ENCODE peak calls at places on chromosomes 7 and 10, in seven cellular contexts. One of them, this sample, is unnamed.

GRCh38 chr7:129886184-129886817 is 66.5 kb downstream of the UBE2H start:
- DNase-seq in A549: no peak
- DNase-seq in SK-N-SH: no peak
- DNase-seq in HepG2: no peak
- DNase-seq in H1: no peak
- DNase-seq in GM12878: no peak
- DNase-seq in K562: no peak
- DNase-seq in this sample: no peak

GRCh38 chr7:8702807-8703206 is 269.4 kb downstream of the NXPH1 start:
- DNase-seq in HepG2: no peak
- DNase-seq in SK-N-SH: no peak
- DNase-seq in A549: no peak
- DNase-seq in K562: no peak
- DNase-seq in H1: no peak
- DNase-seq in GM12878: no peak
- DNase-seq in this sample: no peak

GRCh38 chr7:28674359-28674782 is 262.1 kb downstream of the CREB5 start:
- DNase-seq in A549: peak
- DNase-seq in H1: no peak
- DNase-seq in HepG2: peak
- DNase-seq in GM12878: no peak
- DNase-seq in K562: no peak
- DNase-seq in SK-N-SH: no peak
- DNase-seq in this sample: peak

GRCh38 chr7:12653127-12653917 is 34.1 kb upstream of the ARL4A start:
- DNase-seq in GM12878: no peak
- DNase-seq in A549: no peak
- DNase-seq in H1: no peak
- DNase-seq in HepG2: no peak
- DNase-seq in SK-N-SH: no peak
- DNase-seq in K562: no peak
- DNase-seq in this sample: peak

GRCh38 chr7:129877146-129877792 is 75.5 kb downstream of the UBE2H start:
- DNase-seq in A549: no peak
- DNase-seq in HepG2: peak
- DNase-seq in SK-N-SH: no peak
- DNase-seq in K562: no peak
- DNase-seq in GM12878: no peak
- DNase-seq in H1: no peak
- DNase-seq in this sample: no peak

GRCh38 chr10:95268438-95268837 is 22.4 kb downstream of the PDLIM1 start:
- DNase-seq in H1: peak
- DNase-seq in A549: no peak
- DNase-seq in GM12878: no peak
- DNase-seq in SK-N-SH: peak
- DNase-seq in HepG2: no peak
- DNase-seq in K562: no peak
- DNase-seq in this sample: peak

GRCh38 chr7:90594791-90595317 is 1.3 kb upstream of the CDK14 start:
- DNase-seq in SK-N-SH: peak
- DNase-seq in HepG2: no peak
- DNase-seq in GM12878: no peak
- DNase-seq in A549: no peak
- DNase-seq in K562: no peak
- DNase-seq in H1: no peak
- DNase-seq in this sample: peak

GRCh38 chr10:81600185-81600584 is 274.8 kb upstream of the NRG3 start:
- DNase-seq in SK-N-SH: no peak
- DNase-seq in GM12878: no peak
- DNase-seq in K562: no peak
- DNase-seq in H1: no peak
- DNase-seq in A549: peak
- DNase-seq in HepG2: no peak
- DNase-seq in this sample: no peak

GRCh38 chr10:132972986-132973902 is 30.9 kb upstream of the CFAP46 start:
- DNase-seq in H1: no peak
- DNase-seq in GM12878: no peak
- DNase-seq in K562: no peak
- DNase-seq in HepG2: no peak
- DNase-seq in A549: no peak
- DNase-seq in SK-N-SH: peak
- DNase-seq in this sample: no peak

GRCh38 chr10:122344741-122345258 is 29.7 kb upstream of the PLEKHA1 start:
- DNase-seq in HepG2: peak
- DNase-seq in GM12878: no peak
- DNase-seq in H1: no peak
- DNase-seq in A549: no peak
- DNase-seq in K562: no peak
- DNase-seq in SK-N-SH: no peak
- DNase-seq in this sample: peak

GRCh38 chr7:35729061-35729783 is 34.3 kb upstream of the HERPUD2 start:
- DNase-seq in K562: peak
- DNase-seq in GM12878: peak
- DNase-seq in A549: no peak
- DNase-seq in SK-N-SH: no peak
- DNase-seq in H1: no peak
- DNase-seq in HepG2: no peak
- DNase-seq in this sample: no peak

GRCh38 chr10:23826399-23826798 is 382.5 kb upstream of the KIAA1217 start:
- DNase-seq in SK-N-SH: no peak
- DNase-seq in A549: peak
- DNase-seq in HepG2: peak
- DNase-seq in H1: peak
- DNase-seq in K562: peak
- DNase-seq in GM12878: no peak
- DNase-seq in this sample: no peak

GRCh38 chr10:79111427-79111826 is 42.7 kb downstream of the ZMIZ1 start:
- DNase-seq in SK-N-SH: no peak
- DNase-seq in K562: no peak
- DNase-seq in A549: peak
- DNase-seq in HepG2: peak
- DNase-seq in H1: no peak
- DNase-seq in GM12878: no peak
- DNase-seq in this sample: peak

GRCh38 chr7:39686261-39686924 is 63.0 kb downstream of the RALA start:
- DNase-seq in GM12878: peak
- DNase-seq in H1: no peak
- DNase-seq in SK-N-SH: no peak
- DNase-seq in A549: no peak
- DNase-seq in HepG2: no peak
- DNase-seq in K562: no peak
- DNase-seq in this sample: peak

GRCh38 chr10:110793887-110794286 is 77.8 kb upstream of the PDCD4 start:
- DNase-seq in A549: no peak
- DNase-seq in GM12878: no peak
- DNase-seq in SK-N-SH: no peak
- DNase-seq in HepG2: no peak
- DNase-seq in K562: no peak
- DNase-seq in H1: no peak
- DNase-seq in this sample: peak

GRCh38 chr7:45716380-45717203 is 142.4 kb downstream of the ADCY1 start:
- DNase-seq in SK-N-SH: peak
- DNase-seq in H1: no peak
- DNase-seq in K562: peak
- DNase-seq in GM12878: no peak
- DNase-seq in HepG2: no peak
- DNase-seq in A549: no peak
- DNase-seq in this sample: no peak

GRCh38 chr10:79246209-79246581 is 101.1 kb upstream of the PPIF start:
- DNase-seq in GM12878: no peak
- DNase-seq in K562: no peak
- DNase-seq in H1: no peak
- DNase-seq in SK-N-SH: no peak
- DNase-seq in A549: no peak
- DNase-seq in HepG2: no peak
- DNase-seq in this sample: no peak

GRCh38 chr10:64210211-64210610 is 689.0 kb downstream of the REEP3 start:
- DNase-seq in GM12878: no peak
- DNase-seq in SK-N-SH: no peak
- DNase-seq in K562: no peak
- DNase-seq in H1: no peak
- DNase-seq in HepG2: no peak
- DNase-seq in A549: no peak
- DNase-seq in this sample: no peak

GRCh38 chr10:64215088-64215487 is 693.9 kb downstream of the REEP3 start:
- DNase-seq in HepG2: no peak
- DNase-seq in K562: no peak
- DNase-seq in GM12878: no peak
- DNase-seq in A549: no peak
- DNase-seq in SK-N-SH: no peak
- DNase-seq in H1: no peak
- DNase-seq in this sample: no peak

GRCh38 chr10:64206409-64206808 is 685.2 kb downstream of the REEP3 start:
- DNase-seq in K562: no peak
- DNase-seq in GM12878: no peak
- DNase-seq in SK-N-SH: no peak
- DNase-seq in A549: no peak
- DNase-seq in H1: no peak
- DNase-seq in HepG2: no peak
- DNase-seq in this sample: no peak

GRCh38 chr10:64209574-64209973 is 688.4 kb downstream of the REEP3 start:
- DNase-seq in HepG2: no peak
- DNase-seq in A549: no peak
- DNase-seq in SK-N-SH: no peak
- DNase-seq in K562: no peak
- DNase-seq in GM12878: no peak
- DNase-seq in H1: no peak
- DNase-seq in this sample: no peak

DNA sequence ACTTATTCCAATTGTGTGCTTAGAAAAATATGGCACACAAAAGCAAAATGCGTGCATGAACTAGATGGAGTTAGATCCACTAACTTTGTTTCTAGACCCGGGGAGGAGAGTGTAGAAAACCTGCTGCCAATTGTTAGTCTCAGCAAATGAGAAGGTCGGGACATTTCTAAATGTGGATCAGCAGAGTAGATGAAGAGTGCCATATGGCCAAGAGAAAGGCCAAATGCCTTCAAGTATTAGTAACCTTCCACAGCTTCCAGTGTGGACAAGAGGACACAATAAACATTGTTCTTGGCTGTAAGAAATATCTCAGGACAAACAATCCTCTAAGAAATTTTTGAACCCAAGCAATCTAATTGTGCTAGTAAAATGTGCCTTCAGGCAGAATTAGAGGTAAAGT is 690.3 kb downstream of the REEP3 start:
- DNase-seq in GM12878: no peak
- DNase-seq in SK-N-SH: no peak
- DNase-seq in HepG2: no peak
- DNase-seq in A549: no peak
- DNase-seq in H1: no peak
- DNase-seq in K562: no peak
- DNase-seq in this sample: no peak
- TF ChIP-seq RFX5 in GM12878: no peak
- TF ChIP-seq RFX5 in SK-N-SH: no peak
- TF ChIP-seq RFX5 in HepG2: no peak
- TF ChIP-seq RFX5 in A549: no peak
- TF ChIP-seq RFX5 in H1: no peak
- TF ChIP-seq RFX5 in K562: no peak
- TF ChIP-seq RFX5 in this sample: no peak

DNA sequence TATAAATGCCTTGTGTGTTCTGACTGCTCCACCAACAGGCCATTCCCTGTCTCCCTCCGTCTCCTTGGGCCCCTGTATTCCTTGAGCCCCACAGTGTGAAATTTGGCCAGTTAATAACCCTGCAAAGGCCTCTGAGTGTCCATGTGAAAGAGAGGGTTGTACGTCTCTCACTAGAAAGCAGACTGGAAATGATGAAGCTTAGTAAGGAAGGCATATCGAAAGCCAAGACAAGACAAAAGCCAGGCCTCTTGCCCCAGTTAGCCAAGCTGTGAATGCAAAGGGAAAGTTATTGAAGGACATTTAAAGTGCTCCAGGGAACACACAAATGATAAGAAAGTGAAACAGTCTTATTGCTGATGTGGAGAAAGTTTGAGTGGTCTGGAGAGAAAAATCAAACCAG is 680.2 kb downstream of the SDK1 start:
- DNase-seq in K562: no peak
- DNase-seq in GM12878: no peak
- DNase-seq in A549: no peak
- DNase-seq in H1: no peak
- DNase-seq in HepG2: no peak
- DNase-seq in SK-N-SH: no peak
- DNase-seq in this sample: no peak
- TF ChIP-seq RFX5 in K562: no peak
- TF ChIP-seq RFX5 in GM12878: no peak
- TF ChIP-seq RFX5 in A549: no peak
- TF ChIP-seq RFX5 in H1: no peak
- TF ChIP-seq RFX5 in HepG2: no peak
- TF ChIP-seq RFX5 in SK-N-SH: no peak
- TF ChIP-seq RFX5 in this sample: no peak

GRCh38 chr7:48182736-48183369 is 11.6 kb downstream of the ABCA13 start:
- DNase-seq in GM12878: no peak
- DNase-seq in A549: no peak
- DNase-seq in K562: no peak
- DNase-seq in HepG2: no peak
- DNase-seq in H1: no peak
- DNase-seq in SK-N-SH: no peak
- DNase-seq in this sample: peak
- TF ChIP-seq RFX5 in GM12878: no peak
- TF ChIP-seq RFX5 in A549: no peak
- TF ChIP-seq RFX5 in K562: no peak
- TF ChIP-seq RFX5 in HepG2: no peak
- TF ChIP-seq RFX5 in H1: no peak
- TF ChIP-seq RFX5 in SK-N-SH: no peak
- TF ChIP-seq RFX5 in this sample: no peak

GRCh38 chr7:157830331-157830730 is 493.5 kb downstream of the DNAJB6 start:
- DNase-seq in A549: no peak
- DNase-seq in GM12878: no peak
- DNase-seq in HepG2: no peak
- DNase-seq in SK-N-SH: no peak
- DNase-seq in K562: no peak
- DNase-seq in H1: no peak
- DNase-seq in this sample: no peak
- TF ChIP-seq RFX5 in A549: no peak
- TF ChIP-seq RFX5 in GM12878: no peak
- TF ChIP-seq RFX5 in HepG2: no peak
- TF ChIP-seq RFX5 in SK-N-SH: no peak
- TF ChIP-seq RFX5 in K562: no peak
- TF ChIP-seq RFX5 in H1: no peak
- TF ChIP-seq RFX5 in this sample: no peak